ENCODE peak calls at places on chromosomes 6 and 20, in seven cellular contexts. B is body of pancreas, Y is transverse colon, G is adrenal gland, I is ovary, C is IMR-90, O is breast epithelium. K is an unnamed sample.

GRCh38 chr6:126530777-126531176 is 190.9 kb downstream of the CENPW start:
- DNase-seq in O (no peak), I (no peak), Y (no peak), C (no peak), G (no peak), B (no peak), K (no peak)

GRCh38 chr6:134351615-134352474 is 33.9 kb upstream of the SGK1 start:
- DNase-seq in C (peak), I (no peak), O (no peak), Y (no peak), B (no peak), G (no peak), K (no peak)

GRCh38 chr6:5115168-5115567 is 30.0 kb downstream of the PPP1R3G start:
- DNase-seq in B (no peak), O (no peak), I (no peak), G (no peak), Y (peak), C (peak), K (no peak)

GRCh38 chr6:116139917-116140316 is 14.0 kb upstream of the COL10A1 start:
- DNase-seq in Y (no peak), G (no peak), I (no peak), O (no peak), C (no peak), B (no peak), K (no peak)

GRCh38 chr6:166167801-166168615 is at the start of gene TBXT:
- DNase-seq in I (no peak), B (no peak), C (no peak), G (no peak), Y (no peak), O (no peak), K (no peak)

GRCh38 chr20:4074877-4075455 is 59.6 kb upstream of the RNF24 start:
- DNase-seq in O (no peak), I (no peak), C (no peak), B (no peak), G (no peak), Y (no peak), K (no peak)

GRCh38 chr6:162940426-162940825 is 212.7 kb downstream of the PACRG start:
- DNase-seq in O (no peak), B (no peak), I (no peak), G (no peak), C (peak), Y (no peak), K (no peak)

GRCh38 chr6:11265932-11266331 is 33.5 kb upstream of the NEDD9 start:
- DNase-seq in Y (no peak), I (no peak), O (no peak), C (no peak), G (no peak), B (no peak), K (no peak)

GRCh38 chr6:11414564-11414963 is 123.0 kb upstream of the TMEM170B start:
- DNase-seq in O (no peak), Y (no peak), B (no peak), G (no peak), I (no peak), C (no peak), K (no peak)

GRCh38 chr20:53080969-53081871 is 109.1 kb downstream of the TSHZ2 start:
- DNase-seq in C (peak), B (peak), G (peak), I (no peak), Y (peak), O (no peak), K (peak)

GRCh38 chr6:79079425-79080130 is 1.5 kb upstream of the PHIP start:
- DNase-seq in I (no peak), Y (no peak), G (no peak), C (peak), O (no peak), B (no peak), K (no peak)

GRCh38 chr6:79078057-79078969 is at the start of gene PHIP:
- DNase-seq in O (peak), C (peak), I (peak), G (peak), B (peak), Y (peak), K (peak)

GRCh38 chr6:79077680-79078056 is 386 bp downstream of the PHIP start:
- DNase-seq in I (no peak), B (peak), C (no peak), O (peak), Y (peak), G (no peak), K (peak)

GRCh38 chr6:79076160-79076559 is 1.9 kb downstream of the PHIP start:
- DNase-seq in G (no peak), I (no peak), O (no peak), B (no peak), Y (no peak), C (peak), K (no peak)

GRCh38 chr6:79076881-79077641 is 993 bp downstream of the PHIP start:
- DNase-seq in B (peak), G (peak), O (peak), Y (peak), I (peak), C (peak), K (peak)
- TF ChIP-seq POLR2A in B (peak), G (peak), O (no peak), Y (peak), I (no peak), C (peak), K (no peak)

GRCh38 chr6:109381747-109382575 is at the start of gene CD164:
- DNase-seq in O (peak), I (peak), G (peak), Y (peak), B (peak), C (peak), K (peak)

GRCh38 chr6:109379706-109380105 is 2.6 kb downstream of the CD164 start:
- DNase-seq in O (no peak), C (peak), B (no peak), I (no peak), Y (no peak), G (no peak), K (no peak)

GRCh38 chr6:109381007-109381746 is 1.1 kb downstream of the CD164 start:
- DNase-seq in G (no peak), O (no peak), I (no peak), Y (no peak), B (no peak), C (peak), K (no peak)

GRCh38 chr6:109383438-109383940 is 1.2 kb upstream of the CD164 start:
- DNase-seq in Y (no peak), O (no peak), I (no peak), C (no peak), B (no peak), G (no peak), K (no peak)

GRCh38 chr6:109382576-109383437 is 540 bp upstream of the CD164 start:
- DNase-seq in G (peak), Y (peak), I (peak), C (peak), B (peak), O (peak), K (peak)
- TF ChIP-seq POLR2A in G (peak), Y (peak), I (peak), C (peak), B (peak), O (no peak), K (no peak)

DNA sequence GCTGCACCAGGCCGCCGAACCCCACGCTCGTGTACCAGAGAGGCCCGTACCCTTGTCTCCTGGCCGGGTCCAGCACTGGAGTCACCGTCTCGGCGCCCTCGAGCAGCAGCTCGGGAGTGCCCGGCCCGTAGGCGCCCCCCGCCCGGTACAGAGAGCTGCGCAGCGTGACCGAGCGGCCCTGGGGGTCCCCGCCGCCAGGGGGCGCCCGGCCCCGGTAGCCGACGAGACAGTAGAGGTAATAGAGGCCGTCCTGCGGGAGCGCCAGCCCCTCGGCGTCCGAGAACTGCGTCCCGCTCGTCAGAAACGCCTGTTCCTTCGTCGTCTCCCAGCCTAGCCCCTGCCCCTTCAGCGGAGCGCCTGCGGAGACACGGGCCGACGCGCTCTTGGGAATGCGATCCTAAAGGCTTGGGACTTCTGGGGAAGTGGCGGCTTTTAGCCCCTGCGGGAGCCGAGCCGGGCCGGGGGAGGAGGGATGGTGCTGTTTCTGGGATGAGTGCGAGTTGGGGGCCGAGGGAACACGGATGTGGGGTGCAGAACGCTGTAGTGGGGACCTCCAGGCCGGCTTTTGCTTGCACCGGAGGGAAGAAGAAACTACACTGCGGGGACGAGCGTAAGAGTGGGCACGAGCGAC is 1.3 kb downstream of the LTB start:
- DNase-seq in G (peak), C (peak), O (peak), I (peak), Y (peak), B (peak), K (peak)
- TF ChIP-seq POLR2A in G (peak), C (no peak), O (no peak), I (no peak), Y (peak), B (peak), K (peak)

GRCh38 chr20:10079964-10080363 is 45.2 kb downstream of the ANKEF1 start:
- DNase-seq in B (no peak), C (peak), G (peak), O (no peak), Y (no peak), I (no peak), K (no peak)

GRCh38 chr20:10077886-10078285 is 43.1 kb downstream of the ANKEF1 start:
- DNase-seq in I (no peak), C (no peak), O (no peak), G (no peak), B (no peak), Y (no peak), K (no peak)

GRCh38 chr20:10078403-10078802 is 43.6 kb downstream of the ANKEF1 start:
- DNase-seq in C (no peak), I (no peak), Y (no peak), G (no peak), B (peak), O (no peak), K (no peak)

GRCh38 chr20:10077081-10077471 is 42.3 kb downstream of the ANKEF1 start:
- DNase-seq in B (peak), Y (peak), G (no peak), O (no peak), I (no peak), C (no peak), K (no peak)

GRCh38 chr20:10080554-10080953 is 45.8 kb downstream of the ANKEF1 start:
- DNase-seq in I (no peak), Y (no peak), B (no peak), G (no peak), O (no peak), C (no peak), K (no peak)
- TF ChIP-seq POLR2A in I (no peak), Y (no peak), B (no peak), G (no peak), O (no peak), C (no peak), K (no peak)